ENCODE peak calls at places on chromosomes 1 and 21, in four cellular contexts. T is K562, O is IMR-90, F is GM12878. C is an unnamed sample.

GRCh38 chr1:48338257-48338656 is 115.7 kb downstream of the SLC5A9 start:
- DNase-seq in T (no peak), O (no peak), F (no peak), C (no peak)

GRCh38 chr1:83958704-83959103 is 40.2 kb downstream of the TTLL7 start:
- DNase-seq in T (no peak), O (peak; percentile 41), F (no peak), C (no peak)

GRCh38 chr1:161439280-161440232 is 65.7 kb upstream of the FCGR2A start:
- DNase-seq in T (peak; percentile 70), O (peak; percentile 33), F (no peak), C (peak; percentile 9)

GRCh38 chr1:7335224-7335879 is 435.7 kb upstream of the VAMP3 start:
- DNase-seq in T (no peak), O (peak; percentile 76), F (no peak), C (no peak)

GRCh38 chr1:84108900-84109578 is 35.0 kb upstream of the PRKACB start:
- DNase-seq in T (no peak), O (no peak), F (no peak), C (no peak)

GRCh38 chr1:55427576-55427975 is 212.4 kb upstream of the USP24 start:
- DNase-seq in T (no peak), O (no peak), F (no peak), C (no peak)

GRCh38 chr1:180966310-180966709 is 53.6 kb downstream of the KIAA1614 start:
- DNase-seq in T (no peak), O (no peak), F (no peak), C (no peak)

GRCh38 chr1:27527857-27528700 is 38.1 kb upstream of the WASF2 start:
- DNase-seq in T (no peak), O (no peak), F (no peak), C (peak; percentile 22)

GRCh38 chr1:55636691-55637090 is 421.5 kb upstream of the USP24 start:
- DNase-seq in T (no peak), O (peak; percentile 70), F (no peak), C (no peak)

GRCh38 chr1:113675299-113675698 is 84.0 kb downstream of the PHTF1 start:
- DNase-seq in T (no peak), O (peak; percentile 19), F (no peak), C (no peak)

GRCh38 chr1:87203890-87204289 is 124.8 kb upstream of the LMO4 start:
- DNase-seq in T (no peak), O (peak; percentile 74), F (no peak), C (no peak)

GRCh38 chr1:36160949-36161485 is 5.1 kb downstream of the MAP7D1 start:
- DNase-seq in T (peak; percentile 72), O (peak; percentile 71), F (no peak), C (peak; percentile 83)

GRCh38 chr1:44239337-44239960 is 26.2 kb downstream of the DMAP1 start:
- DNase-seq in T (peak; percentile 19), O (peak; percentile 34), F (no peak), C (no peak)

GRCh38 chr1:158646465-158646864 is 40.0 kb downstream of the SPTA1 start:
- DNase-seq in T (no peak), O (no peak), F (no peak), C (no peak)

GRCh38 chr1:164712131-164713031 is 153.4 kb downstream of the PBX1 start:
- DNase-seq in T (peak; percentile 91), O (peak; percentile 27), F (no peak), C (peak; percentile 100)

DNA sequence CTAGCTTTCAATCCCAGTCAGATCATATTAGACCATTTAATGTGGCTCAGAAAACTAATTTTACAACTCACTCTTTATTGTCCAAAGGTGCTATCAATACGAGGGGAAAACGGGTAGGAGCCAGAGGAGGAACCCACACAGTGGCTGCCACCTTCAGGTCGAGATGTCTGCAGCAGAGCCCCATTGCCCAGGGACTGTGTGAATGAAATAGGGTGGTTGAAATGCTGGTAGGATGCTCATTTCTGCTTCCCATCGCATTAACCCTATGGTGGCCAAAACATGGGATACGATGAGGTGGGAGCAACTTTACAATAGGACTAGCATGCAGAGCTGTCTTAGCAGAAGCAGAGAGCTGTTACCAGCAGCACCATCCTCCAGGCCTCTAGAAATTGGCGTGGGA is 69.6 kb upstream of the DESI2 start:
- DNase-seq in T (no peak), O (no peak), F (no peak), C (no peak)
- TF ChIP-seq CTCF in T (no peak), O (no peak), F (no peak), C (no peak)

DNA sequence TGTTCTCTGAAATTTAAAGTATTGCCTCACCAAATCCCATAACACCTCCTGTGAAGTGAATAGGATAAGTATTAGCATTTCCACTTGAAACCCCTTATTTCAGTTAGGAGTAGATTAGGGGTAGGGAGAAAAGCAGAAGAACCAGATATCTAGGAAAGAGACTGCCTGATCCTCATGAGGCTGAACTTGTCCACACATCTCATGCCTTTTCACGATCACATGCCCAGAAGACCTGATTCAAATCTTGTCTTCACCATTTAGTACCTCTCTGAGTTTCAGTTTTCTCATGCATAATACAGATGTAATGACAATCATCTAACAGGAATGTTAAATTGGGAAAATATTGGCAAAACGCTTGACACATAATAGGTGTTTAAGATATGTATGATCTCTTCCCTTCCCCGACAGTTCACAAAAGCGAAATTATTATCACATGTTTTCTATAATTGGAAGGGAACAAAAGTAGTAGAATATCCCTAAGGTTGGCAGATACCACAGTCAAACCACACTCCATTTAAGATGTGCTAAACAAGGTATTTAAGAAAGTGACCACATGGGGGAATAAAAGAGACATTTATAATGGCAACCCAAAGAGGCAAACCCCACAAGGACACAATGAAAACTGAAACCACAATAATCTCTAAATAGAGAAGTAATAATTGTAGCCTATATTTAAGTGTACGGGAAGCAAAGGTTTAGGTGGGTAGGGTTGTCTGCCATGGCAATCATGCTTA is 25.2 kb downstream of the GFI1 start:
- DNase-seq in T (no peak), O (no peak), F (no peak), C (no peak)
- TF ChIP-seq FOS in T (no peak), O (no peak), F (no peak), C (no peak)

GRCh38 chr1:18556364-18556763 is 74.3 kb upstream of the PAX7 start:
- DNase-seq in T (peak; percentile 37), O (peak; percentile 12), F (no peak), C (no peak)
- TF ChIP-seq CTCF in T (peak; percentile 59), O (peak; percentile 21), F (peak; percentile 33), C (peak; percentile 21)

GRCh38 chr1:29447368-29447767 is 211.0 kb downstream of the PTPRU start:
- DNase-seq in T (no peak), O (no peak), F (no peak), C (no peak)
- TF ChIP-seq FOS in T (no peak), O (no peak), F (no peak), C (no peak)

DNA sequence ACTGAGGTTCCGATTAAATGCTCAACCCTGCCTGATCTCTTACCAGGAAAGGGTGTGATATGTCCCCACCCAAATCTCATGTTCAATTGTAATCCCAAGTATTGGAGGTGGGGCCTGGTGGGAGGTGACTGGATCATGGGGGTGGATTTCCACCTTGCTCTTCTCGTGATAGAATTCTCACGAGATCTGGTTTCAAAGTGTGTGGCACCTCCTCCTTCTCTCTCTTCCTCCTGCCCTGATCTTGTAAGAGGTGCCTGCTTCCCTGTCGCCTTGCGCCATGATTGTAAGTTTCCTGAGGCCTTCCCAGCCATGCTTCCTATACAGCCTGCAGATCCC is 34.9 kb downstream of the RSPH1 start:
- DNase-seq in T (no peak), O (no peak), F (no peak), C (no peak)
- TF ChIP-seq CTCF in T (no peak), O (no peak), F (no peak), C (no peak)

GRCh38 chr21:42112223-42112622 is 41.1 kb downstream of the UMODL1 start:
- DNase-seq in T (no peak), O (no peak), F (no peak), C (no peak)

GRCh38 chr21:42115136-42115683 is 44.1 kb downstream of the UMODL1 start:
- DNase-seq in T (no peak), O (no peak), F (no peak), C (no peak)

GRCh38 chr21:42112857-42113256 is 41.7 kb downstream of the UMODL1 start:
- DNase-seq in T (no peak), O (peak; percentile 68), F (no peak), C (no peak)

GRCh38 chr21:42114646-42115045 is 43.5 kb downstream of the UMODL1 start:
- DNase-seq in T (no peak), O (no peak), F (no peak), C (no peak)

GRCh38 chr21:42113926-42114409 is 42.9 kb downstream of the UMODL1 start:
- DNase-seq in T (no peak), O (no peak), F (no peak), C (no peak)
- TF ChIP-seq FOS in T (no peak), O (no peak), F (no peak), C (no peak)

DNA sequence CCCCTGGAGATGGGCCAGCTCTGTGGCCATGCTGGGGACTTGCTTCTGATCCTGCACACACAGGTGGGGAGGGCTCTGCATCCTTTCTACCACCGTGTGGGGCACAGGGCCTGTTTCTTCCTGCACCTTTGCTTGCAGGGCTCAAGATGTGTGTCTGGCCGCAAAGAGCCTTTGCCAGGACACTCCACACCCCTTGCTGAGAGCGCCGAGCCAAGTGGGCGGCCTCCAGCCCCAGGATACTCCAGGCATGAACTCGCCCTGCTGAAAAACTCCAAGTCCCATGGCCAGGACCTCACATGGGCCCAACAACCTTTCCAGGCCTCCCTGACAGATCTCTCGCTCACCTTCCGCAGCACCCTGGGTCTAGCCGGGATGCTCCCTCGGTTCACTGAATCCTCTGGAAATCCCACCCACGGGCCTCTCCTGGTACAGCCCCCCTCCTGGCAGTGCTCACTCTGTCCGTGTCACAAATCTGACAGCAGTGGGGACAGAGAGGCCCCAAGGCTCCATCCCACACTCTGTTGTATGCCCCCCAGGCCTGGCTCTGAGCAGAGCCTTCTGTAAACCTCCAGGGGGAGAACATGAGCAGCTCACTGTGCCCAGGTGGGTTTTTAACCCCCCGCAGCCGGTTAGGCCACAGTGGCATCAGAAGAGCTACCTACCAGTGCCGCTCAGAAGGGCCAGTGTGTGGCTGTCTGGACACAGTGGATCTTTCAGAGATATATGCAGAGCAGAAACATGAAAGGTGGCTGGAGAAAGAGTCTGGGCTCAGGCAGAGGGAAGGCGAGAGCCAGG is 11.8 kb upstream of the GPR153 start:
- DNase-seq in T (no peak), O (no peak), F (no peak), C (no peak)
- TF ChIP-seq CTCF in T (no peak), O (no peak), F (no peak), C (no peak)

DNA sequence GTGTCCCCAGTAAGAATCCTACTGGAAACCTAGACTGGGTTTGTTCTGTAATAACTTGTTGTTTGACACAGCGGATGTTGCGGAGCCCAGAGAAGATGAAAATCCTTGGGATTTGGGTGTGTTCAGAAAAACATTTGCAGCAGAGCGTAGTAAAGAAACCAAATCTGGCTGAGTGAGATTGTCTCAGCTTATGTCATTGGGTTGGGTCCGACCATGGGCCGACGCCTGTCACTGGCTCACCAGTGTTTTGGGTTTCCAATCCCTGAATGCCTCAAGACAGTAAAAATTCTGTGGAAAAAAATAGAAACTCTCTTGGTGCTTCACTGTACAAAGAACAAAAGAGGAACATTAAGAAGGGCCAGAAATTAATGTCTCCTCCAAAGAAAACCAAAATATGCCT is 146.3 kb downstream of the TPR start:
- DNase-seq in T (no peak), O (no peak), F (no peak), C (no peak)
- TF ChIP-seq FOS in T (no peak), O (no peak), F (no peak), C (no peak)

C was measured in endothelial cell of umbilical vein.